ENCODE peak calls at places on chromosomes 7 and 10, in nine cellular contexts. F, M, C, O, A, S, P, V and X are unnamed samples.
A peak's percentile ranks its signal among the peaks of the same experiment; 100 is the strongest.

GRCh38 chr10:33459597-33459996 is 125.1 kb upstream of the NRP1 start:
- DNase-seq in A (no peak), P (no peak), M (no peak), S (no peak), F (no peak), O (no peak), C (no peak), V (peak; percentile 45), X (no peak)

GRCh38 chr7:38893061-38893460 is 15.9 kb downstream of the VPS41 start:
- DNase-seq in F (no peak), A (no peak), V (no peak), M (peak; percentile 37), S (no peak), O (no peak), P (no peak), C (no peak), X (no peak)

GRCh38 chr10:89643812-89644690 is 991 bp downstream of the PANK1 start:
- DNase-seq in P (peak; percentile 93), O (peak; percentile 86), C (peak; percentile 95), F (peak; percentile 60), V (peak; percentile 97), A (peak; percentile 92), M (peak; percentile 98), S (peak; percentile 99), X (peak; percentile 74)

GRCh38 chr10:122164815-122165491 is 106.1 kb upstream of the BTBD16 start:
- DNase-seq in A (no peak), O (no peak), F (no peak), V (no peak), S (peak; percentile 69), M (peak; percentile 44), P (peak; percentile 66), C (no peak), X (no peak)

GRCh38 chr7:50164552-50165220 is 71.6 kb upstream of the ZPBP start:
- DNase-seq in S (peak; percentile 8), F (no peak), V (no peak), M (no peak), C (no peak), P (no peak), A (no peak), O (no peak), X (peak; percentile 51)

GRCh38 chr10:114306116-114306973 is 67.3 kb downstream of the VWA2 start:
- DNase-seq in S (no peak), F (no peak), M (peak; percentile 99), V (peak; percentile 73), A (no peak), P (no peak), C (no peak), O (peak; percentile 94), X (no peak)

GRCh38 chr7:142381727-142382409 is 124.0 kb upstream of the PRSS58 start:
- DNase-seq in P (no peak), S (no peak), M (no peak), O (no peak), V (no peak), A (no peak), F (no peak), C (no peak), X (no peak)

GRCh38 chr7:36155811-36156361 is 2.8 kb downstream of the EEPD1 start:
- DNase-seq in S (peak; percentile 54), A (peak; percentile 49), M (peak; percentile 83), P (peak; percentile 34), C (no peak), V (no peak), O (peak; percentile 53), F (no peak), X (no peak)

GRCh38 chr7:106819546-106819945 is 45.5 kb upstream of the PIK3CG start:
- DNase-seq in V (no peak), S (no peak), P (no peak), M (no peak), F (no peak), O (no peak), C (no peak), A (no peak), X (no peak)

GRCh38 chr10:60816624-60817023 is 38.3 kb downstream of the CDK1 start:
- DNase-seq in S (peak; percentile 75), O (peak; percentile 79), A (peak; percentile 70), C (no peak), V (peak; percentile 96), P (peak; percentile 92), F (peak; percentile 49), M (peak; percentile 58), X (peak; percentile 46)

GRCh38 chr7:20786779-20787651 is at the start of gene SP8:
- DNase-seq in O (peak; percentile 6), P (peak; percentile 73), F (no peak), C (peak; percentile 84), M (no peak), A (peak; percentile 73), S (peak; percentile 32), V (peak; percentile 43), X (no peak)

GRCh38 chr10:43121444-43121843 is 16.8 kb upstream of the CSGALNACT2 start:
- DNase-seq in M (peak; percentile 79), O (no peak), F (no peak), C (no peak), P (no peak), A (no peak), V (peak; percentile 29), S (no peak), X (no peak)

GRCh38 chr10:93495654-93496321 is 624 bp upstream of the CEP55 start:
- DNase-seq in F (peak; percentile 28), O (peak; percentile 56), V (peak; percentile 70), C (no peak), S (peak; percentile 54), P (peak; percentile 54), A (peak; percentile 46), M (peak; percentile 74), X (peak; percentile 11)

GRCh38 chr10:113244750-113245149 is 294.7 kb downstream of the TCF7L2 start:
- DNase-seq in M (no peak), S (no peak), C (no peak), P (no peak), O (no peak), V (no peak), F (no peak), A (no peak), X (no peak)

GRCh38 chr10:113236998-113237397 is 287.0 kb downstream of the TCF7L2 start:
- DNase-seq in A (no peak), P (no peak), C (no peak), M (peak; percentile 67), O (no peak), V (no peak), F (no peak), S (no peak), X (no peak)

GRCh38 chr10:113240736-113241135 is 290.7 kb downstream of the TCF7L2 start:
- DNase-seq in C (no peak), V (no peak), S (no peak), M (no peak), F (no peak), A (no peak), O (no peak), P (no peak), X (no peak)

GRCh38 chr10:113239569-113239968 is 289.5 kb downstream of the TCF7L2 start:
- DNase-seq in S (no peak), M (no peak), A (no peak), F (no peak), C (no peak), V (no peak), P (no peak), O (no peak), X (no peak)

DNA sequence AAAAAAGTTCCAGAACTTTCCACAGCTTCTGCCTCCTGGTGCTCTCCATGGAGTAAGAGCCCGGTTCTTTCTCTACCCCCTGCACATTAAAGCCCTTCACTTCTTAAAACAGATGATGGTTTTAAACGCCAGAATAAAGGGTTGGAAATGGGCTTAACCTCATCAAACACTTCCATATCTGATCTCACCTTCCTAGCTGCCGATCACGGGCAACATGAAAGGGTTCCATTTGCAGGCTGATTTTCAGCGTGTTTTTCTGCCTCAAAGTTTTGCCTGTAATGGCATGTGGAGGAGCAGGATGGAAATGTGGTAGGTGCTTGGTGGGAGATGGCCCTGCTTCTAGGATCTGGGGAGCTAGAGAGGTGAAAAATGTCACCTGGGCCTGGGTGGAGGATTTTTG is 291.9 kb downstream of the TCF7L2 start:
- DNase-seq in P (no peak), F (no peak), O (no peak), C (no peak), M (no peak), S (no peak), A (no peak), V (no peak), X (no peak)
- H3K4me1 ChIP-seq in P (no peaks in the 10 kb centered on the region), F (no peaks in the 10 kb centered on the region), O (no peaks in the 10 kb centered on the region), C (no peaks in the 10 kb centered on the region), M (no peaks in the 10 kb centered on the region), S (no peaks in the 10 kb centered on the region), A (no peaks in the 10 kb centered on the region), V (no peaks in the 10 kb centered on the region), X (no peaks in the 10 kb centered on the region)

DNA sequence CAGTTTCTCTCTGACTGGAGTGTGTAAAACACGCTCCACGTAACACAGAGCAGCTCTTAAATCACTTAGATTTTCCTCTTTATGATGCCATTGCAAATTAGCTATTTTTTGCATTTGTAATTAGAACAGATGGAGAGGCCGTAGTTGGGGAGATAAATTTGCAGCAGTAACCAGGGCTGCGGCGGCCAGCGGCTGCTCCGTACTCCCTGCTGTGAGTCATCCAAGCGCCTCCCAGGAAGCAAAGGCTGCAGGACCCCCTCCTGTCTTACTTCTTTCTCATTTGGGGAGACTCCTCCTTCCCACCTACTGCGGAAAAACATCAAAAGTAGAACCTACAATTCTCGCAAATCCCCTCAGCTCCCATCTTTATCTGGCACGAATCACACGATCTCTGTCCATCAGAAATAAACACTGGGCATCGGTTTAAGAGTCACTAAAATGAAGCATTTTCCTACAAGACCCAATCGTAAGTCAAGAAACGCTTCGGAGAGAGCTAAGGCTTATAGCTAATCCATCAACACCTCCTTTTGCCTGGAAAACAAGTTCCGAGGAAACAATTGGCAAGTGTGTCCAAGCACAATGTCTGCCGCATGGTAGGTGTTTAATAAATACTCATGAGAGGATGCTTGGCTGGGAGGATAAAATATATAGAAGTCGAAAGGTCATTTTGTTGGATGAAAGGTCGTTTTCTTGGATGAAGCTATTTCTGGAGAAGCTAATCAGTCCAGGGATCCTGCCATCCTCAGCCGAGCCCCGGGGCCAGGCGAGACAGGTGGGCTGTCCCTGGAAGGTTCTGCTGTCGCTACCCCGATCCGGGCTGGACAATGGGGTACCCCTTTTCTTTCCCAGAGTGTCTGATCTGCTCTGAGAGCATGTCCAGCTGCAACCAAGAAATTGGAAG is 31.7 kb upstream of the MSRB2 start:
- DNase-seq in V (no peak), C (no peak), M (no peak), O (no peak), S (no peak), F (peak; percentile 67), P (no peak), A (no peak), X (no peak)
- H3K4me1 ChIP-seq in V (peaks cover 13% of the 10 kb centered on the region), C (peaks cover 9% of the 10 kb centered on the region), M (peaks cover 10% of the 10 kb centered on the region), O (no peaks in the 10 kb centered on the region), S (no peaks in the 10 kb centered on the region), F (no peaks in the 10 kb centered on the region), P (no peaks in the 10 kb centered on the region), A (peaks cover 11% of the 10 kb centered on the region), X (no peaks in the 10 kb centered on the region)

GRCh38 chr10:11899067-11899876 is 76.1 kb downstream of the PROSER2 start:
- DNase-seq in S (no peak), M (peak; percentile 82), P (no peak), C (no peak), F (no peak), O (no peak), V (no peak), A (no peak), X (no peak)
- H3K4me1 ChIP-seq in S (no peaks in the 10 kb centered on the region), M (no peaks in the 10 kb centered on the region), P (peaks cover 12% of the 10 kb centered on the region), C (peaks cover 8% of the 10 kb centered on the region), F (no peaks in the 10 kb centered on the region), O (no peaks in the 10 kb centered on the region), V (no peaks in the 10 kb centered on the region), A (no peaks in the 10 kb centered on the region), X (no peaks in the 10 kb centered on the region)

DNA sequence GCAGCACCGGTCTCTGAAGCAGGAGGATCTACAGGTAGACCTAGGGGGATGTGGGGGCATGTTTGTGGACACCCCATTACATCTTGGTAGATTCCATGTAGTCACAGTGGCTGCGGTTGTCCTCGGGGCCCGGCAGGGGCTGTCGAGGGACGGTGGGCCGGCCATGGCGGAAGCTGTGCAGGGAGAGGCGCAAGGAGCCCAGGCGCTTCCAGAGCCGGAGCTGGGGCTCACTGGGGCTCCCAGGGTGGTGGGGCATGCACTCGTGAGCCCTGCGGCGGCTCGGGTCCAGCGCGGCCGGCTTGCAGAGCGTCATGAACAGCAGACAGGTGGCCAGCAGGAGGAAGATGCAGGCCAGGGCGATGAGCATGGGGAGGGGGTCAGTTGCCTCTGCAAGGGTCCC is 3.7 kb downstream of the C10orf105 start:
- DNase-seq in S (no peak), F (no peak), P (no peak), O (no peak), V (no peak), M (no peak), C (no peak), A (no peak), X (peak; percentile 12)
- H3K4me1 ChIP-seq in S (peaks cover 8% of the 10 kb centered on the region), F (peaks cover 17% of the 10 kb centered on the region), P (peaks cover 16% of the 10 kb centered on the region), O (peaks cover 11% of the 10 kb centered on the region), V (peaks cover 47% of the 10 kb centered on the region), M (peaks cover 22% of the 10 kb centered on the region), C (no peaks in the 10 kb centered on the region), A (peaks cover 22% of the 10 kb centered on the region), X (peaks cover 68% of the 10 kb centered on the region)